ENCODE peak calls at places on chromosome 10, in five cellular contexts. One of them, this sample, is unnamed.

GRCh38 chr10:70849582-70850016 is 33.9 kb downstream of the SGPL1 start:
- DNase-seq in NCI-H1092: no peak
- DNase-seq in Kasumi-1: no peak
- DNase-seq in NCI-H460: no peak
- DNase-seq in GM18507: no peak
- DNase-seq in this sample: no peak

GRCh38 chr10:85851300-85851699 is 515.3 kb downstream of the GRID1 start:
- DNase-seq in GM18507: no peak
- DNase-seq in NCI-H1092: no peak
- DNase-seq in Kasumi-1: no peak
- DNase-seq in NCI-H460: no peak
- DNase-seq in this sample: no peak

GRCh38 chr10:69628876-69629275 is 1.2 kb upstream of the FAM241B start:
- DNase-seq in Kasumi-1: no peak
- DNase-seq in NCI-H460: no peak
- DNase-seq in NCI-H1092: no peak
- DNase-seq in GM18507: no peak
- DNase-seq in this sample: no peak

GRCh38 chr10:78551184-78552005 is 517.4 kb upstream of the ZMIZ1 start:
- DNase-seq in Kasumi-1: no peak
- DNase-seq in NCI-H460: no peak
- DNase-seq in NCI-H1092: no peak
- DNase-seq in GM18507: no peak
- DNase-seq in this sample: peak; percentile 33

GRCh38 chr10:19816420-19817250 is at the start of gene PLXDC2:
- DNase-seq in NCI-H1092: no peak
- DNase-seq in NCI-H460: no peak
- DNase-seq in Kasumi-1: peak; percentile 88
- DNase-seq in GM18507: no peak
- DNase-seq in this sample: no peak

GRCh38 chr10:31876616-31877352 is 51.8 kb downstream of the ARHGAP12 start:
- DNase-seq in GM18507: no peak
- DNase-seq in Kasumi-1: no peak
- DNase-seq in NCI-H460: no peak
- DNase-seq in NCI-H1092: no peak
- DNase-seq in this sample: no peak

GRCh38 chr10:6607778-6608177 is 27.7 kb upstream of the PRKCQ start:
- DNase-seq in NCI-H460: no peak
- DNase-seq in GM18507: no peak
- DNase-seq in Kasumi-1: no peak
- DNase-seq in NCI-H1092: no peak
- DNase-seq in this sample: no peak

GRCh38 chr10:30437039-30437781 is 3.2 kb downstream of the MAP3K8 start:
- DNase-seq in NCI-H460: no peak
- DNase-seq in GM18507: no peak
- DNase-seq in Kasumi-1: peak; percentile 50
- DNase-seq in NCI-H1092: no peak
- DNase-seq in this sample: no peak

GRCh38 chr10:77771450-77771849 is 133.8 kb upstream of the KCNMA1 start:
- DNase-seq in GM18507: no peak
- DNase-seq in NCI-H460: no peak
- DNase-seq in NCI-H1092: no peak
- DNase-seq in Kasumi-1: no peak
- DNase-seq in this sample: no peak

GRCh38 chr10:103504181-103504783 is 10.8 kb downstream of the NEURL1 start:
- DNase-seq in GM18507: no peak
- DNase-seq in NCI-H1092: no peak
- DNase-seq in Kasumi-1: no peak
- DNase-seq in NCI-H460: no peak
- DNase-seq in this sample: no peak

GRCh38 chr10:35517431-35518181 is 87.5 kb upstream of the GJD4 start:
- DNase-seq in GM18507: no peak
- DNase-seq in NCI-H460: no peak
- DNase-seq in NCI-H1092: no peak
- DNase-seq in Kasumi-1: no peak
- DNase-seq in this sample: no peak

GRCh38 chr10:110792476-110792875 is 79.3 kb upstream of the PDCD4 start:
- DNase-seq in Kasumi-1: no peak
- DNase-seq in GM18507: no peak
- DNase-seq in NCI-H1092: no peak
- DNase-seq in NCI-H460: no peak
- DNase-seq in this sample: no peak

GRCh38 chr10:131245475-131246059 is 66.0 kb downstream of the TCERG1L start:
- DNase-seq in NCI-H460: no peak
- DNase-seq in NCI-H1092: no peak
- DNase-seq in Kasumi-1: no peak
- DNase-seq in GM18507: no peak
- DNase-seq in this sample: no peak

GRCh38 chr10:112507988-112508387 is 61.0 kb downstream of the VTI1A start:
- DNase-seq in GM18507: no peak
- DNase-seq in NCI-H1092: no peak
- DNase-seq in NCI-H460: no peak
- DNase-seq in Kasumi-1: no peak
- DNase-seq in this sample: no peak

GRCh38 chr10:70805619-70806215 is 10.0 kb upstream of the SGPL1 start:
- DNase-seq in NCI-H1092: no peak
- DNase-seq in NCI-H460: no peak
- DNase-seq in Kasumi-1: no peak
- DNase-seq in GM18507: no peak
- DNase-seq in this sample: no peak

GRCh38 chr10:21160116-21160515 is 263.0 kb upstream of the NEBL start:
- DNase-seq in NCI-H1092: peak; percentile 61
- DNase-seq in GM18507: no peak
- DNase-seq in Kasumi-1: no peak
- DNase-seq in NCI-H460: no peak
- DNase-seq in this sample: no peak

GRCh38 chr10:75201793-75202307 is 8.7 kb upstream of the VDAC2 start:
- DNase-seq in GM18507: no peak
- DNase-seq in NCI-H460: no peak
- DNase-seq in Kasumi-1: no peak
- DNase-seq in NCI-H1092: no peak
- DNase-seq in this sample: no peak

GRCh38 chr10:77162697-77163096 is 474.9 kb downstream of the KCNMA1 start:
- DNase-seq in NCI-H460: no peak
- DNase-seq in Kasumi-1: no peak
- DNase-seq in NCI-H1092: no peak
- DNase-seq in GM18507: no peak
- DNase-seq in this sample: no peak

GRCh38 chr10:114735946-114736345 is 77.9 kb upstream of the ABLIM1 start:
- DNase-seq in NCI-H460: no peak
- DNase-seq in GM18507: no peak
- DNase-seq in NCI-H1092: no peak
- DNase-seq in Kasumi-1: no peak
- DNase-seq in this sample: no peak

GRCh38 chr10:60230892-60231291 is 158.8 kb downstream of the ANK3 start:
- DNase-seq in NCI-H1092: no peak
- DNase-seq in NCI-H460: no peak
- DNase-seq in Kasumi-1: no peak
- DNase-seq in GM18507: no peak
- DNase-seq in this sample: no peak

GRCh38 chr10:14184841-14185500 is 145.8 kb downstream of the FRMD4A start:
- DNase-seq in NCI-H460: peak; percentile 8
- DNase-seq in NCI-H1092: no peak
- DNase-seq in GM18507: peak; percentile 29
- DNase-seq in Kasumi-1: no peak
- DNase-seq in this sample: no peak

GRCh38 chr10:43109671-43110249 is 28.5 kb upstream of the CSGALNACT2 start:
- DNase-seq in Kasumi-1: no peak
- DNase-seq in GM18507: no peak
- DNase-seq in NCI-H460: no peak
- DNase-seq in NCI-H1092: no peak
- DNase-seq in this sample: no peak

GRCh38 chr10:10295537-10295936 is 722.1 kb upstream of the CELF2 start:
- DNase-seq in NCI-H1092: no peak
- DNase-seq in NCI-H460: no peak
- DNase-seq in Kasumi-1: no peak
- DNase-seq in GM18507: no peak
- DNase-seq in this sample: no peak

GRCh38 chr10:122962405-122962804 is 8.4 kb upstream of the C10orf88 start:
- DNase-seq in NCI-H1092: no peak
- DNase-seq in Kasumi-1: no peak
- DNase-seq in NCI-H460: no peak
- DNase-seq in GM18507: no peak
- DNase-seq in this sample: no peak